ENCODE peak calls at places on chromosome 1, in five cellular contexts. M, V, L, D and S are unnamed samples.

GRCh38 chr1:163163861-163164582 is 38.7 kb downstream of the RGS5 start:
- DNase-seq in M (no peak), V (no peak), L (no peak), D (no peak), S (no peak)

GRCh38 chr1:24942789-24943188 is 12.7 kb upstream of the RUNX3 start:
- DNase-seq in M (no peak), V (no peak), L (no peak), D (no peak), S (no peak)

GRCh38 chr1:206476591-206476990 is 6.3 kb downstream of the IKBKE start:
- DNase-seq in M (no peak), V (no peak), L (no peak), D (no peak), S (no peak)

GRCh38 chr1:11395616-11396015 is 83.3 kb upstream of the DISP3 start:
- DNase-seq in M (no peak), V (no peak), L (no peak), D (no peak), S (no peak)

GRCh38 chr1:216193839-216194443 is 229.3 kb downstream of the USH2A start:
- DNase-seq in M (no peak), V (no peak), L (no peak), D (no peak), S (no peak)

GRCh38 chr1:240811261-240811660 is 199.3 kb upstream of the GREM2 start:
- DNase-seq in M (no peak), V (no peak), L (no peak), D (no peak), S (no peak)

GRCh38 chr1:46556822-46557221 is 5.4 kb upstream of the KNCN start:
- DNase-seq in M (no peak), V (no peak), L (no peak), D (no peak), S (no peak)

GRCh38 chr1:223246468-223246867 is 103.4 kb upstream of the TLR5 start:
- DNase-seq in M (no peak), V (no peak), L (no peak), D (no peak), S (no peak)

GRCh38 chr1:226378071-226378470 is 29.8 kb downstream of the PARP1 start:
- DNase-seq in M (no peak), V (no peak), L (no peak), D (no peak), S (no peak)

GRCh38 chr1:200302893-200303250 is 107.0 kb downstream of the ZNF281 start:
- DNase-seq in M (no peak), V (no peak), L (no peak), D (no peak), S (no peak)

GRCh38 chr1:53663525-53664300 is 75.3 kb downstream of the GLIS1 start:
- DNase-seq in M (no peak), V (no peak), L (no peak), D (no peak), S (no peak)

GRCh38 chr1:156461141-156461540 is 39.4 kb downstream of the MEF2D start:
- DNase-seq in M (no peak), V (no peak), L (no peak), D (no peak), S (no peak)

GRCh38 chr1:203796223-203796747 is 862 bp downstream of the ZBED6 start:
- DNase-seq in M (peak), V (peak), L (peak), D (peak), S (no peak)

GRCh38 chr1:165239873-165240272 is 116.6 kb downstream of the LMX1A start:
- DNase-seq in M (no peak), V (no peak), L (no peak), D (no peak), S (no peak)

GRCh38 chr1:22048351-22049192 is 3.9 kb upstream of the CDC42 start:
- DNase-seq in M (no peak), V (no peak), L (no peak), D (no peak), S (no peak)

GRCh38 chr1:215076312-215076711 is 6.2 kb upstream of the KCNK2 start:
- DNase-seq in M (no peak), V (no peak), L (no peak), D (peak), S (peak)